ENCODE peak calls at places on chromosomes 6 and 20, in nine cellular contexts. D is SJSA1, T is heart right ventricle, O is Karpas-422, F is NCI-H774, J is GM13976, B is PC-9, A is neural progenitor cell, M is T-helper 1 cell. H is an unnamed sample.

GRCh38 chr6:43391448-43392031 is 22.1 kb upstream of the ZNF318 start:
- DNase-seq in D (no peak), T (no peak), O (no peak), F (no peak), J (no peak), B (no peak), A (no peak), M (peak), H (no peak)

GRCh38 chr6:14117158-14118090 is at the start of gene CD83:
- DNase-seq in D (peak), T (peak), O (peak), F (peak), J (peak), B (peak), A (peak), M (peak), H (peak)

GRCh38 chr6:15621203-15622044 is 41.4 kb downstream of the DTNBP1 start:
- DNase-seq in D (no peak), T (peak), O (no peak), F (no peak), J (peak), B (no peak), A (peak), M (no peak), H (no peak)

GRCh38 chr6:3001773-3002293 is 2.1 kb downstream of the NQO2 start:
- DNase-seq in D (peak), T (no peak), O (peak), F (no peak), J (peak), B (peak), A (peak), M (no peak), H (no peak)

GRCh38 chr20:62805365-62805710 is 703 bp downstream of the OGFR start:
- DNase-seq in D (no peak), T (no peak), O (peak), F (no peak), J (peak), B (no peak), A (peak), M (no peak), H (no peak)

GRCh38 chr20:60857708-60858107 is 394.4 kb upstream of the CDH4 start:
- DNase-seq in D (no peak), T (no peak), O (no peak), F (no peak), J (no peak), B (no peak), A (no peak), M (no peak), H (no peak)

GRCh38 chr20:20407891-20408805 is 40.2 kb downstream of the INSM1 start:
- DNase-seq in D (no peak), T (no peak), O (peak), F (peak), J (no peak), B (no peak), A (peak), M (no peak), H (peak)

GRCh38 chr6:78525961-78526360 is 341.4 kb upstream of the IRAK1BP1 start:
- DNase-seq in D (no peak), T (no peak), O (no peak), F (no peak), J (no peak), B (no peak), A (no peak), M (no peak), H (no peak)

GRCh38 chr6:30883743-30884520 is at the start of gene DDR1:
- DNase-seq in D (peak), T (peak), O (peak), F (peak), J (peak), B (peak), A (peak), M (peak), H (peak)

GRCh38 chr6:119960065-119960464 is 610.5 kb upstream of the MAN1A1 start:
- DNase-seq in D (no peak), T (no peak), O (no peak), F (no peak), J (no peak), B (no peak), A (no peak), M (no peak), H (no peak)

GRCh38 chr20:48965189-48965910 is 43.8 kb downstream of the ARFGEF2 start:
- DNase-seq in D (no peak), T (no peak), O (no peak), F (no peak), J (no peak), B (no peak), A (no peak), M (no peak), H (peak)

GRCh38 chr6:100134703-100135102 is 140.7 kb upstream of the MCHR2 start:
- DNase-seq in D (no peak), T (no peak), O (no peak), F (no peak), J (no peak), B (no peak), A (no peak), M (no peak), H (no peak)

GRCh38 chr6:13978102-13978640 is 53.4 kb downstream of the RNF182 start:
- DNase-seq in D (no peak), T (no peak), O (no peak), F (no peak), J (no peak), B (peak), A (no peak), M (no peak), H (no peak)

GRCh38 chr6:14066782-14067406 is 50.7 kb upstream of the CD83 start:
- DNase-seq in D (no peak), T (no peak), O (peak), F (peak), J (peak), B (peak), A (peak), M (no peak), H (peak)

GRCh38 chr6:89339565-89339964 is 13.0 kb downstream of the UBE2J1 start:
- DNase-seq in D (no peak), T (no peak), O (no peak), F (no peak), J (no peak), B (no peak), A (no peak), M (no peak), H (no peak)

GRCh38 chr6:34391711-34392496 is 565 bp downstream of the NUDT3 start:
- DNase-seq in D (peak), T (peak), O (peak), F (peak), J (peak), B (peak), A (peak), M (peak), H (peak)

GRCh38 chr6:111011360-111012142 is 29.7 kb downstream of the RPF2 start:
- DNase-seq in D (no peak), T (no peak), O (peak), F (peak), J (peak), B (no peak), A (peak), M (no peak), H (peak)

GRCh38 chr6:140001851-140002301 is 627.4 kb upstream of the CITED2 start:
- DNase-seq in D (no peak), T (no peak), O (no peak), F (no peak), J (no peak), B (no peak), A (no peak), M (no peak), H (no peak)

GRCh38 chr6:111653434-111653833 is 47.8 kb upstream of the TRAF3IP2 start:
- DNase-seq in D (no peak), T (no peak), O (no peak), F (peak), J (no peak), B (no peak), A (no peak), M (no peak), H (no peak)

GRCh38 chr20:651713-652610 is 1.0 kb downstream of the SRXN1 start:
- DNase-seq in D (no peak), T (no peak), O (no peak), F (no peak), J (no peak), B (no peak), A (no peak), M (no peak), H (no peak)

GRCh38 chr6:143397229-143398222 is 53.0 kb downstream of the ADAT2 start:
- DNase-seq in D (no peak), T (no peak), O (no peak), F (peak), J (no peak), B (peak), A (peak), M (peak), H (no peak)

GRCh38 chr6:144305985-144306384 is 20.9 kb downstream of the UTRN start:
- DNase-seq in D (no peak), T (no peak), O (no peak), F (no peak), J (peak), B (no peak), A (no peak), M (no peak), H (no peak)

GRCh38 chr20:2991532-2991931 is 51.9 kb upstream of the GNRH2 start:
- DNase-seq in D (no peak), T (no peak), O (no peak), F (no peak), J (no peak), B (no peak), A (no peak), M (no peak), H (no peak)

GRCh38 chr6:89944826-89945407 is 50.6 kb downstream of the GJA10 start:
- DNase-seq in D (no peak), T (no peak), O (peak), F (no peak), J (no peak), B (no peak), A (no peak), M (no peak), H (no peak)

GRCh38 chr6:134198093-134198492 is 119.8 kb downstream of the SGK1 start:
- DNase-seq in D (no peak), T (no peak), O (no peak), F (no peak), J (no peak), B (peak), A (no peak), M (no peak), H (no peak)

GRCh38 chr6:29011276-29011734 is 6.2 kb upstream of the ZNF311 start:
- DNase-seq in D (no peak), T (no peak), O (no peak), F (peak), J (peak), B (no peak), A (peak), M (peak), H (peak)

GRCh38 chr20:51043811-51044210 is 20.9 kb upstream of the KCNG1 start:
- DNase-seq in D (no peak), T (no peak), O (no peak), F (no peak), J (no peak), B (no peak), A (no peak), M (no peak), H (no peak)